ENCODE peak calls at places on chromosomes 4 and X, in four cellular contexts. Y is activated CD4-positive, alpha-beta T cell treated with anti-CD3 and anti-CD28 coated beads, Interleukin-2, amount 50 U/mL, for 24 hours; E is CD4-positive, CD25-positive, alpha-beta regulatory T cell; J is psoas muscle. C is an unnamed sample.

GRCh38 chrX:48958635-48959094 is 1.3 kb upstream of the OTUD5 start:
- DNase-seq in Y (no peak), E (no peak), J (peak; percentile 82), C (no peak)

GRCh38 chr4:48780867-48781219 is 764 bp upstream of the FRYL start:
- DNase-seq in E (peak; percentile 51), Y (no peak), J (no peak), C (no peak)

GRCh38 chr4:109998867-109999303 is 86.2 kb downstream of the EGF start:
- DNase-seq in E (peak; percentile 68), Y (no peak), J (no peak), C (no peak)

GRCh38 chrX:123993904-123994635 is 32.6 kb downstream of the STAG2 start:
- DNase-seq in Y (no peak), J (no peak), E (no peak), C (no peak)

GRCh38 chrX:47232803-47233332 is at the start of gene USP11:
- DNase-seq in Y (no peak), J (peak; percentile 80), E (peak; percentile 61), C (peak; percentile 87)

GRCh38 chr4:120864969-120865368 is 57.6 kb downstream of the PRDM5 start:
- DNase-seq in E (no peak), Y (no peak), J (no peak), C (no peak)

GRCh38 chr4:45566896-45567603 is 556.8 kb downstream of the GABRG1 start:
- DNase-seq in Y (no peak), J (no peak), E (no peak), C (no peak)

GRCh38 chrX:82813671-82814078 is 694.4 kb upstream of the POU3F4 start:
- DNase-seq in E (no peak), Y (no peak), J (no peak), C (no peak)

GRCh38 chrX:151789179-151789800 is 54.7 kb downstream of the CNGA2 start:
- DNase-seq in Y (no peak), J (peak; percentile 77), E (no peak), C (no peak)

GRCh38 chrX:112654871-112655270 is 24.9 kb downstream of the LHFPL1 start:
- DNase-seq in E (no peak), J (no peak), Y (no peak), C (no peak)